ENCODE peak calls at places on chromosomes 13 and 19, in seven cellular contexts. One of them, this sample, is unnamed.

GRCh38 chr13:48575014-48575413 is 42.1 kb upstream of the RCBTB2 start:
- DNase-seq in iPS DF 19.7: no peak
- DNase-seq in stimulated activated CD4-positive, alpha-beta T cell treated with anti-CD3 and anti-CD28 coated beads, Interleukin-12 subunit alpha, Interleukin-12 subunit beta, amount 100 ng/mL, for 24 hours: no peak
- DNase-seq in AG09309: no peak
- DNase-seq in activated T-cell treated with anti-CD3 and anti-CD28 coated beads for 4 hours: no peak
- DNase-seq in amniotic epithelial cell: no peak
- DNase-seq in lung microvascular endothelial cell: no peak
- DNase-seq in this sample: no peak

GRCh38 chr13:65292488-65292901 is 1937.6 kb downstream of the PCDH9 start:
- DNase-seq in iPS DF 19.7: no peak
- DNase-seq in stimulated activated CD4-positive, alpha-beta T cell treated with anti-CD3 and anti-CD28 coated beads, Interleukin-12 subunit alpha, Interleukin-12 subunit beta, amount 100 ng/mL, for 24 hours: no peak
- DNase-seq in AG09309: peak; percentile 16
- DNase-seq in activated T-cell treated with anti-CD3 and anti-CD28 coated beads for 4 hours: no peak
- DNase-seq in amniotic epithelial cell: peak; percentile 89
- DNase-seq in lung microvascular endothelial cell: no peak
- DNase-seq in this sample: peak; percentile 52

GRCh38 chr13:73334459-73334858 is 275.7 kb downstream of the KLF5 start:
- DNase-seq in iPS DF 19.7: no peak
- DNase-seq in stimulated activated CD4-positive, alpha-beta T cell treated with anti-CD3 and anti-CD28 coated beads, Interleukin-12 subunit alpha, Interleukin-12 subunit beta, amount 100 ng/mL, for 24 hours: no peak
- DNase-seq in AG09309: peak; percentile 14
- DNase-seq in activated T-cell treated with anti-CD3 and anti-CD28 coated beads for 4 hours: no peak
- DNase-seq in amniotic epithelial cell: peak; percentile 38
- DNase-seq in lung microvascular endothelial cell: no peak
- DNase-seq in this sample: no peak

GRCh38 chr19:4363571-4364304 is 20.4 kb downstream of the MPND start:
- DNase-seq in iPS DF 19.7: no peak
- DNase-seq in stimulated activated CD4-positive, alpha-beta T cell treated with anti-CD3 and anti-CD28 coated beads, Interleukin-12 subunit alpha, Interleukin-12 subunit beta, amount 100 ng/mL, for 24 hours: no peak
- DNase-seq in AG09309: no peak
- DNase-seq in activated T-cell treated with anti-CD3 and anti-CD28 coated beads for 4 hours: no peak
- DNase-seq in amniotic epithelial cell: no peak
- DNase-seq in lung microvascular endothelial cell: no peak
- DNase-seq in this sample: no peak

GRCh38 chr19:18949858-18950257 is 8.8 kb upstream of the HOMER3 start:
- DNase-seq in iPS DF 19.7: no peak
- DNase-seq in stimulated activated CD4-positive, alpha-beta T cell treated with anti-CD3 and anti-CD28 coated beads, Interleukin-12 subunit alpha, Interleukin-12 subunit beta, amount 100 ng/mL, for 24 hours: no peak
- DNase-seq in AG09309: no peak
- DNase-seq in activated T-cell treated with anti-CD3 and anti-CD28 coated beads for 4 hours: no peak
- DNase-seq in amniotic epithelial cell: no peak
- DNase-seq in lung microvascular endothelial cell: no peak
- DNase-seq in this sample: no peak

GRCh38 chr13:99196466-99197256 is 4.0 kb upstream of the UBAC2 start:
- DNase-seq in iPS DF 19.7: no peak
- DNase-seq in stimulated activated CD4-positive, alpha-beta T cell treated with anti-CD3 and anti-CD28 coated beads, Interleukin-12 subunit alpha, Interleukin-12 subunit beta, amount 100 ng/mL, for 24 hours: no peak
- DNase-seq in AG09309: no peak
- DNase-seq in activated T-cell treated with anti-CD3 and anti-CD28 coated beads for 4 hours: no peak
- DNase-seq in amniotic epithelial cell: no peak
- DNase-seq in lung microvascular endothelial cell: peak; percentile 22
- DNase-seq in this sample: no peak

GRCh38 chr13:111865826-111866225 is 201.1 kb upstream of the SOX1 start:
- DNase-seq in iPS DF 19.7: no peak
- DNase-seq in stimulated activated CD4-positive, alpha-beta T cell treated with anti-CD3 and anti-CD28 coated beads, Interleukin-12 subunit alpha, Interleukin-12 subunit beta, amount 100 ng/mL, for 24 hours: no peak
- DNase-seq in AG09309: no peak
- DNase-seq in activated T-cell treated with anti-CD3 and anti-CD28 coated beads for 4 hours: no peak
- DNase-seq in amniotic epithelial cell: no peak
- DNase-seq in lung microvascular endothelial cell: no peak
- DNase-seq in this sample: no peak

GRCh38 chr13:88979465-88980180 is 1308.5 kb downstream of the SLITRK5 start:
- DNase-seq in iPS DF 19.7: no peak
- DNase-seq in stimulated activated CD4-positive, alpha-beta T cell treated with anti-CD3 and anti-CD28 coated beads, Interleukin-12 subunit alpha, Interleukin-12 subunit beta, amount 100 ng/mL, for 24 hours: no peak
- DNase-seq in AG09309: no peak
- DNase-seq in activated T-cell treated with anti-CD3 and anti-CD28 coated beads for 4 hours: no peak
- DNase-seq in amniotic epithelial cell: peak; percentile 40
- DNase-seq in lung microvascular endothelial cell: no peak
- DNase-seq in this sample: peak; percentile 46

GRCh38 chr13:42497798-42498197 is 76.2 kb upstream of the TNFSF11 start:
- DNase-seq in iPS DF 19.7: no peak
- DNase-seq in stimulated activated CD4-positive, alpha-beta T cell treated with anti-CD3 and anti-CD28 coated beads, Interleukin-12 subunit alpha, Interleukin-12 subunit beta, amount 100 ng/mL, for 24 hours: no peak
- DNase-seq in AG09309: no peak
- DNase-seq in activated T-cell treated with anti-CD3 and anti-CD28 coated beads for 4 hours: no peak
- DNase-seq in amniotic epithelial cell: peak; percentile 87
- DNase-seq in lung microvascular endothelial cell: peak; percentile 53
- DNase-seq in this sample: peak; percentile 64

GRCh38 chr19:14556662-14557188 is 15.1 kb downstream of the NDUFB7 start:
- DNase-seq in iPS DF 19.7: no peak
- DNase-seq in stimulated activated CD4-positive, alpha-beta T cell treated with anti-CD3 and anti-CD28 coated beads, Interleukin-12 subunit alpha, Interleukin-12 subunit beta, amount 100 ng/mL, for 24 hours: peak; percentile 73
- DNase-seq in AG09309: no peak
- DNase-seq in activated T-cell treated with anti-CD3 and anti-CD28 coated beads for 4 hours: peak; percentile 53
- DNase-seq in amniotic epithelial cell: peak; percentile 68
- DNase-seq in lung microvascular endothelial cell: peak; percentile 93
- DNase-seq in this sample: peak; percentile 90

GRCh38 chr13:101155920-101156319 is 260.4 kb downstream of the NALCN start:
- DNase-seq in iPS DF 19.7: no peak
- DNase-seq in stimulated activated CD4-positive, alpha-beta T cell treated with anti-CD3 and anti-CD28 coated beads, Interleukin-12 subunit alpha, Interleukin-12 subunit beta, amount 100 ng/mL, for 24 hours: no peak
- DNase-seq in AG09309: no peak
- DNase-seq in activated T-cell treated with anti-CD3 and anti-CD28 coated beads for 4 hours: no peak
- DNase-seq in amniotic epithelial cell: no peak
- DNase-seq in lung microvascular endothelial cell: no peak
- DNase-seq in this sample: peak; percentile 5

GRCh38 chr19:11378319-11379189 is 4.1 kb downstream of the SWSAP1 start:
- DNase-seq in iPS DF 19.7: no peak
- DNase-seq in stimulated activated CD4-positive, alpha-beta T cell treated with anti-CD3 and anti-CD28 coated beads, Interleukin-12 subunit alpha, Interleukin-12 subunit beta, amount 100 ng/mL, for 24 hours: no peak
- DNase-seq in AG09309: no peak
- DNase-seq in activated T-cell treated with anti-CD3 and anti-CD28 coated beads for 4 hours: no peak
- DNase-seq in amniotic epithelial cell: peak; percentile 44
- DNase-seq in lung microvascular endothelial cell: peak; percentile 79
- DNase-seq in this sample: peak; percentile 90

GRCh38 chr19:19531951-19532805 is 3.5 kb downstream of the YJEFN3 start:
- DNase-seq in iPS DF 19.7: no peak
- DNase-seq in stimulated activated CD4-positive, alpha-beta T cell treated with anti-CD3 and anti-CD28 coated beads, Interleukin-12 subunit alpha, Interleukin-12 subunit beta, amount 100 ng/mL, for 24 hours: peak; percentile 81
- DNase-seq in AG09309: no peak
- DNase-seq in activated T-cell treated with anti-CD3 and anti-CD28 coated beads for 4 hours: peak; percentile 84
- DNase-seq in amniotic epithelial cell: no peak
- DNase-seq in lung microvascular endothelial cell: peak; percentile 74
- DNase-seq in this sample: peak; percentile 61

GRCh38 chr19:50189326-50189725 is 14.1 kb upstream of the MYH14 start:
- DNase-seq in iPS DF 19.7: no peak
- DNase-seq in stimulated activated CD4-positive, alpha-beta T cell treated with anti-CD3 and anti-CD28 coated beads, Interleukin-12 subunit alpha, Interleukin-12 subunit beta, amount 100 ng/mL, for 24 hours: no peak
- DNase-seq in AG09309: no peak
- DNase-seq in activated T-cell treated with anti-CD3 and anti-CD28 coated beads for 4 hours: no peak
- DNase-seq in amniotic epithelial cell: no peak
- DNase-seq in lung microvascular endothelial cell: no peak
- DNase-seq in this sample: no peak

GRCh38 chr19:1169921-1170885 is 3.9 kb downstream of the SBNO2 start:
- DNase-seq in iPS DF 19.7: no peak
- DNase-seq in stimulated activated CD4-positive, alpha-beta T cell treated with anti-CD3 and anti-CD28 coated beads, Interleukin-12 subunit alpha, Interleukin-12 subunit beta, amount 100 ng/mL, for 24 hours: no peak
- DNase-seq in AG09309: no peak
- DNase-seq in activated T-cell treated with anti-CD3 and anti-CD28 coated beads for 4 hours: no peak
- DNase-seq in amniotic epithelial cell: peak; percentile 97
- DNase-seq in lung microvascular endothelial cell: peak; percentile 46
- DNase-seq in this sample: peak; percentile 91

GRCh38 chr13:40116008-40116407 is 460.5 kb downstream of the COG6 start:
- DNase-seq in iPS DF 19.7: no peak
- DNase-seq in stimulated activated CD4-positive, alpha-beta T cell treated with anti-CD3 and anti-CD28 coated beads, Interleukin-12 subunit alpha, Interleukin-12 subunit beta, amount 100 ng/mL, for 24 hours: no peak
- DNase-seq in AG09309: peak; percentile 68
- DNase-seq in activated T-cell treated with anti-CD3 and anti-CD28 coated beads for 4 hours: no peak
- DNase-seq in amniotic epithelial cell: peak; percentile 96
- DNase-seq in lung microvascular endothelial cell: peak; percentile 98
- DNase-seq in this sample: peak; percentile 68

GRCh38 chr19:52307275-52307674 is 10.3 kb downstream of the ZNF480 start:
- DNase-seq in iPS DF 19.7: no peak
- DNase-seq in stimulated activated CD4-positive, alpha-beta T cell treated with anti-CD3 and anti-CD28 coated beads, Interleukin-12 subunit alpha, Interleukin-12 subunit beta, amount 100 ng/mL, for 24 hours: no peak
- DNase-seq in AG09309: no peak
- DNase-seq in activated T-cell treated with anti-CD3 and anti-CD28 coated beads for 4 hours: no peak
- DNase-seq in amniotic epithelial cell: peak; percentile 53
- DNase-seq in lung microvascular endothelial cell: peak; percentile 32
- DNase-seq in this sample: no peak

GRCh38 chr19:42422576-42423461 is 4.4 kb downstream of the LIPE start:
- DNase-seq in iPS DF 19.7: no peak
- DNase-seq in stimulated activated CD4-positive, alpha-beta T cell treated with anti-CD3 and anti-CD28 coated beads, Interleukin-12 subunit alpha, Interleukin-12 subunit beta, amount 100 ng/mL, for 24 hours: peak; percentile 35
- DNase-seq in AG09309: no peak
- DNase-seq in activated T-cell treated with anti-CD3 and anti-CD28 coated beads for 4 hours: peak; percentile 16
- DNase-seq in amniotic epithelial cell: no peak
- DNase-seq in lung microvascular endothelial cell: peak; percentile 81
- DNase-seq in this sample: peak; percentile 69

GRCh38 chr13:40272776-40273139 is 393.7 kb downstream of the FOXO1 start:
- DNase-seq in iPS DF 19.7: no peak
- DNase-seq in stimulated activated CD4-positive, alpha-beta T cell treated with anti-CD3 and anti-CD28 coated beads, Interleukin-12 subunit alpha, Interleukin-12 subunit beta, amount 100 ng/mL, for 24 hours: no peak
- DNase-seq in AG09309: no peak
- DNase-seq in activated T-cell treated with anti-CD3 and anti-CD28 coated beads for 4 hours: no peak
- DNase-seq in amniotic epithelial cell: no peak
- DNase-seq in lung microvascular endothelial cell: no peak
- DNase-seq in this sample: no peak

GRCh38 chr19:40717880-40718773 is 1.2 kb downstream of the ITPKC start:
- DNase-seq in iPS DF 19.7: no peak
- DNase-seq in stimulated activated CD4-positive, alpha-beta T cell treated with anti-CD3 and anti-CD28 coated beads, Interleukin-12 subunit alpha, Interleukin-12 subunit beta, amount 100 ng/mL, for 24 hours: no peak
- DNase-seq in AG09309: no peak
- DNase-seq in activated T-cell treated with anti-CD3 and anti-CD28 coated beads for 4 hours: peak; percentile 2
- DNase-seq in amniotic epithelial cell: peak; percentile 23
- DNase-seq in lung microvascular endothelial cell: peak; percentile 64
- DNase-seq in this sample: peak; percentile 54

GRCh38 chr13:58960909-58961308 is 1202.8 kb downstream of the DIAPH3 start:
- DNase-seq in iPS DF 19.7: no peak
- DNase-seq in stimulated activated CD4-positive, alpha-beta T cell treated with anti-CD3 and anti-CD28 coated beads, Interleukin-12 subunit alpha, Interleukin-12 subunit beta, amount 100 ng/mL, for 24 hours: no peak
- DNase-seq in AG09309: no peak
- DNase-seq in activated T-cell treated with anti-CD3 and anti-CD28 coated beads for 4 hours: no peak
- DNase-seq in amniotic epithelial cell: peak; percentile 37
- DNase-seq in lung microvascular endothelial cell: peak; percentile 0
- DNase-seq in this sample: peak; percentile 61

GRCh38 chr13:70203661-70204229 is 95.5 kb upstream of the KLHL1 start:
- DNase-seq in iPS DF 19.7: peak; percentile 15
- DNase-seq in stimulated activated CD4-positive, alpha-beta T cell treated with anti-CD3 and anti-CD28 coated beads, Interleukin-12 subunit alpha, Interleukin-12 subunit beta, amount 100 ng/mL, for 24 hours: no peak
- DNase-seq in AG09309: no peak
- DNase-seq in activated T-cell treated with anti-CD3 and anti-CD28 coated beads for 4 hours: no peak
- DNase-seq in amniotic epithelial cell: no peak
- DNase-seq in lung microvascular endothelial cell: no peak
- DNase-seq in this sample: peak; percentile 25

GRCh38 chr13:28396053-28396452 is 98.9 kb downstream of the FLT1 start:
- DNase-seq in iPS DF 19.7: no peak
- DNase-seq in stimulated activated CD4-positive, alpha-beta T cell treated with anti-CD3 and anti-CD28 coated beads, Interleukin-12 subunit alpha, Interleukin-12 subunit beta, amount 100 ng/mL, for 24 hours: no peak
- DNase-seq in AG09309: no peak
- DNase-seq in activated T-cell treated with anti-CD3 and anti-CD28 coated beads for 4 hours: no peak
- DNase-seq in amniotic epithelial cell: no peak
- DNase-seq in lung microvascular endothelial cell: peak; percentile 51
- DNase-seq in this sample: no peak

GRCh38 chr19:1411255-1412191 is 4.1 kb downstream of the DAZAP1 start:
- DNase-seq in iPS DF 19.7: no peak
- DNase-seq in stimulated activated CD4-positive, alpha-beta T cell treated with anti-CD3 and anti-CD28 coated beads, Interleukin-12 subunit alpha, Interleukin-12 subunit beta, amount 100 ng/mL, for 24 hours: no peak
- DNase-seq in AG09309: no peak
- DNase-seq in activated T-cell treated with anti-CD3 and anti-CD28 coated beads for 4 hours: no peak
- DNase-seq in amniotic epithelial cell: no peak
- DNase-seq in lung microvascular endothelial cell: no peak
- DNase-seq in this sample: peak; percentile 66

GRCh38 chr19:13172335-13173128 is 22.3 kb downstream of the IER2 start:
- DNase-seq in iPS DF 19.7: no peak
- DNase-seq in stimulated activated CD4-positive, alpha-beta T cell treated with anti-CD3 and anti-CD28 coated beads, Interleukin-12 subunit alpha, Interleukin-12 subunit beta, amount 100 ng/mL, for 24 hours: peak; percentile 76
- DNase-seq in AG09309: no peak
- DNase-seq in activated T-cell treated with anti-CD3 and anti-CD28 coated beads for 4 hours: peak; percentile 79
- DNase-seq in amniotic epithelial cell: peak; percentile 81
- DNase-seq in lung microvascular endothelial cell: peak; percentile 65
- DNase-seq in this sample: peak; percentile 46

GRCh38 chr19:42284641-42285341 is 15.7 kb downstream of the CIC start:
- DNase-seq in iPS DF 19.7: no peak
- DNase-seq in stimulated activated CD4-positive, alpha-beta T cell treated with anti-CD3 and anti-CD28 coated beads, Interleukin-12 subunit alpha, Interleukin-12 subunit beta, amount 100 ng/mL, for 24 hours: no peak
- DNase-seq in AG09309: no peak
- DNase-seq in activated T-cell treated with anti-CD3 and anti-CD28 coated beads for 4 hours: no peak
- DNase-seq in amniotic epithelial cell: no peak
- DNase-seq in lung microvascular endothelial cell: no peak
- DNase-seq in this sample: peak; percentile 40

GRCh38 chr19:4183967-4184717 is 1.7 kb downstream of the ANKRD24 start:
- DNase-seq in iPS DF 19.7: no peak
- DNase-seq in stimulated activated CD4-positive, alpha-beta T cell treated with anti-CD3 and anti-CD28 coated beads, Interleukin-12 subunit alpha, Interleukin-12 subunit beta, amount 100 ng/mL, for 24 hours: no peak
- DNase-seq in AG09309: no peak
- DNase-seq in activated T-cell treated with anti-CD3 and anti-CD28 coated beads for 4 hours: no peak
- DNase-seq in amniotic epithelial cell: no peak
- DNase-seq in lung microvascular endothelial cell: no peak
- DNase-seq in this sample: no peak

This sample was measured in RKO.